ENCODE peak calls at places on chromosomes 4 and X, in six cellular contexts. V is gastrocnemius medialis, T is adrenal gland, E is HCT116, X is heart left ventricle, C is uterus. N is an unnamed sample. For H3K4me1, the result is how much of the 10 kb centered on the place peaks cover.

GRCh38 chrX:119539872-119540271 is 25.3 kb downstream of the STEEP1 start:
- DNase-seq in X (no peak), C (no peak), E (no peak), T (no peak), V (no peak), N (no peak)

GRCh38 chrX:78131117-78131516 is 8.3 kb downstream of the TAF9B start:
- DNase-seq in T (no peak), V (no peak), C (no peak), X (no peak), E (no peak), N (no peak)

GRCh38 chr4:141636771-141637460 is 533 bp downstream of the IL15 start:
- DNase-seq in E (peak), T (peak), C (peak), X (peak), V (peak), N (no peak)

GRCh38 chrX:78769933-78770332 is 22.4 kb downstream of the LPAR4 start:
- DNase-seq in E (no peak), C (no peak), T (no peak), V (no peak), X (no peak), N (no peak)

GRCh38 chr4:173167793-173168395 is 717 bp upstream of the GALNT7 start:
- DNase-seq in T (peak), X (peak), E (peak), V (no peak), C (no peak), N (no peak)

GRCh38 chrX:18873189-18873791 is 110.6 kb downstream of the PHKA2 start:
- DNase-seq in E (peak), V (no peak), X (peak), C (peak), T (peak), N (no peak)

GRCh38 chr4:166014411-166014810 is 141.4 kb downstream of the TLL1 start:
- DNase-seq in E (no peak), C (no peak), V (no peak), X (no peak), T (no peak), N (no peak)

GRCh38 chrX:16023790-16024734 is 99.3 kb upstream of the GRPR start:
- DNase-seq in X (no peak), V (no peak), T (no peak), C (no peak), E (peak), N (no peak)

GRCh38 chr4:42653606-42654560 is 3.0 kb downstream of the ATP8A1 start:
- DNase-seq in E (no peak), T (peak), C (no peak), V (peak), X (no peak), N (no peak)

GRCh38 chrX:37603938-37604409 is 32.5 kb downstream of the LANCL3 start:
- DNase-seq in T (no peak), E (no peak), X (peak), V (no peak), C (no peak), N (no peak)

GRCh38 chr4:6524436-6524835 is 50.6 kb upstream of the MAN2B2 start:
- DNase-seq in C (no peak), X (no peak), E (no peak), T (no peak), V (no peak), N (no peak)

GRCh38 chr4:13985824-13986223 is 358.3 kb upstream of the BOD1L1 start:
- DNase-seq in T (no peak), X (no peak), C (no peak), V (no peak), E (no peak), N (no peak)

GRCh38 chr4:153467154-153467896 is 1.2 kb downstream of the TMEM131L start:
- DNase-seq in X (peak), T (peak), V (peak), C (no peak), E (peak), N (no peak)

GRCh38 chrX:17328837-17329236 is 46.2 kb upstream of the NHS start:
- DNase-seq in X (no peak), T (no peak), C (no peak), E (no peak), V (no peak), N (no peak)

GRCh38 chr4:100289980-100290379 is 99.7 kb upstream of the DDIT4L start:
- DNase-seq in T (no peak), V (no peak), E (no peak), C (no peak), X (no peak), N (no peak)

GRCh38 chr4:70703695-70704332 is 15.5 kb downstream of the UTP3 start:
- DNase-seq in C (peak), T (peak), V (no peak), E (no peak), X (no peak), N (no peak)

GRCh38 chr4:161252520-161253141 is 911.2 kb downstream of the FSTL5 start:
- DNase-seq in X (no peak), E (peak), C (no peak), V (no peak), T (no peak), N (no peak)

GRCh38 chrX:39721570-39722279 is 376.0 kb downstream of the BCOR start:
- DNase-seq in V (no peak), E (no peak), T (no peak), C (no peak), X (no peak), N (no peak)

DNA sequence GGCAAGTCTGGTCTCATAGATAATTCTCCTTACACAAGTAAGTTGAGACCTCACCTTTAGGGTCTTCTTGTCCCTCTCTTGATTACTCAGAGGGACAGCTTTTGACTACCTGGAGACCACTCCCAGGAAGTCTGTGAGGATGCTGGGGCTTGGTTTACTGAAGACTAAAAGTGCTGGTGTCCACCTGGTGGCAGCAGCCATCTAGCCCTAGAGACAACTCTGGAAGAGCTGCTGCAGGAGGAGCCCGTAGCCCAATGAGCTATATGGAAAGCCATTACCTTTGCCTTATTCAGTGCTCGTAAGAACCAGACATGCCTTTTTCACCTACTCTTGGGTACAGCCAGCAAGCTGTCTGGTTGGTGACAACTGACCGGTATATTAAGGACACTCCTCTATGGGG is 7.3 kb downstream of the FGFBP2 start:
- DNase-seq in T (no peak), C (no peak), X (no peak), V (no peak), E (peak), N (no peak)
- TF ChIP-seq CTCF in T (no peak), C (no peak), X (no peak), V (no peak), E (peak), N (no peak)

GRCh38 chr4:7904108-7904516 is 35.5 kb downstream of the AFAP1 start:
- DNase-seq in T (no peak), C (no peak), X (no peak), V (no peak), E (no peak), N (no peak)
- H3K4me1 ChIP-seq in T (under half), C (under half), X (under half), V (under half), E (under half), N (under half)

DNA sequence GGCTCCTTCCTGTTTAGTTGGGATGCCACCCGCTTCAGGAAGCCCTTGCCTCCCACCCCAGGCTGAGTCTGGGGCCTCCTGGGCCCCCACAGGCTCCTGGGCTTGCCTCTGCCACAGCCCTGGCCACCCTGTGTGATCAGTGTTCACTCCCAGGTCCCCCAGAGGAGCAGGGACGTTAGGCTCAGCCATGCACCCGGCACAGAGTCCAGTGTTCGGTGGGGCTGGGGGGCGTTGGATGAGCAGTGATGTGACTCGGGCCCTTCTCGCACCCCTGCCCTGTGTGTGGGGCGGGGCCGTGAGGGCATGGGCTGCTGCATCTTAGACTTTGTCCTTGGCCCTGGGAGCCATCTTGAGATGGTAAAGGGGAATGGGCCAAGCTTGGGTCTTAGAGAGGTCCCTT is 29.9 kb upstream of the HTRA3 start:
- DNase-seq in V (no peak), X (no peak), C (no peak), E (no peak), T (no peak), N (no peak)
- TF ChIP-seq POLR2A in V (no peak), X (no peak), C (no peak), E (no peak), T (no peak), N (no peak)

DNA sequence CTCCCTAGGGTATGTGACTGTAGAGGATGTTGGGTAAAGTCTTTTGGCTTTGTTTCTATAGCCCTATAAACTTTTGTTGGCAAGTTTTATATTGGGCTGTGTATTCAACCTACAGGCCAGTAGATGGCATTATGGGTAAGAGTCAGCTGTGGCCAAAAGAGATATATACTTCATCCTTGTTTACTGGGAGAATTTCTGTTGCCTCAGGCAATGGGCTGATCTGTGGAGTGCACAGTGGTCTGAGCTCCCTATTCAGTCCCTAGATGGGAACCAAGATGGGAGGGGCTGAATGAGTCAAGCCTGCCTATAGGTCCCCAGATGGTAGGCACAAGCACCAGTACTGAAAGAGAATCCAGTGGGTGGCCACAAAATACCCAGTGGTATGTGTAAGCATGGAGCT is 580.6 kb downstream of the EPHA5 start:
- DNase-seq in X (no peak), T (no peak), C (no peak), V (no peak), E (no peak), N (no peak)
- TF ChIP-seq CTCF in X (no peak), T (no peak), C (no peak), V (no peak), E (no peak), N (no peak)

GRCh38 chr4:40209401-40209800 is 12.6 kb downstream of the RHOH start:
- DNase-seq in C (no peak), E (no peak), X (no peak), T (no peak), V (no peak), N (no peak)
- H3K4me1 ChIP-seq in C (under half), E (under half), X (half or more), T (under half), V (under half), N (under half)

GRCh38 chr4:151408380-151408629 is 671 bp upstream of the FHIP1A start:
- DNase-seq in T (no peak), E (no peak), C (peak), V (no peak), X (no peak), N (no peak)

GRCh38 chr4:151407018-151407417 is 2.0 kb upstream of the FHIP1A start:
- DNase-seq in T (no peak), C (no peak), X (no peak), E (no peak), V (no peak), N (no peak)

GRCh38 chr4:151407466-151408379 is 1.3 kb upstream of the FHIP1A start:
- DNase-seq in X (no peak), V (no peak), T (peak), C (peak), E (no peak), N (no peak)

GRCh38 chr4:151408630-151409469 is at the start of gene FHIP1A:
- DNase-seq in V (peak), T (peak), E (peak), X (peak), C (peak), N (no peak)

GRCh38 chr4:151409470-151410313 is 716 bp downstream of the FHIP1A start:
- DNase-seq in V (peak), C (peak), T (peak), E (peak), X (no peak), N (no peak)
- TF ChIP-seq POLR2A in V (peak), C (no peak), T (no peak), E (no peak), X (no peak), N (no peak)

GRCh38 chrX:2423899-2424298 is 76.9 kb downstream of the DHRSX start:
- DNase-seq in X (no peak), T (no peak), C (no peak), V (no peak), E (no peak), N (no peak)

GRCh38 chrX:2424317-2424716 is 76.5 kb downstream of the DHRSX start:
- DNase-seq in C (no peak), E (no peak), T (no peak), X (no peak), V (no peak), N (no peak)

GRCh38 chrX:2427147-2427546 is 73.6 kb downstream of the DHRSX start:
- DNase-seq in V (no peak), E (no peak), X (no peak), T (no peak), C (no peak), N (no peak)

GRCh38 chrX:2426289-2426882 is 74.4 kb downstream of the DHRSX start:
- DNase-seq in C (no peak), E (no peak), T (no peak), V (no peak), X (no peak), N (no peak)

GRCh38 chrX:2425281-2426071 is 75.3 kb downstream of the DHRSX start:
- DNase-seq in C (no peak), V (no peak), X (no peak), E (no peak), T (no peak), N (no peak)
- TF ChIP-seq CTCF in C (no peak), V (no peak), X (no peak), E (no peak), T (no peak), N (no peak)

DNA sequence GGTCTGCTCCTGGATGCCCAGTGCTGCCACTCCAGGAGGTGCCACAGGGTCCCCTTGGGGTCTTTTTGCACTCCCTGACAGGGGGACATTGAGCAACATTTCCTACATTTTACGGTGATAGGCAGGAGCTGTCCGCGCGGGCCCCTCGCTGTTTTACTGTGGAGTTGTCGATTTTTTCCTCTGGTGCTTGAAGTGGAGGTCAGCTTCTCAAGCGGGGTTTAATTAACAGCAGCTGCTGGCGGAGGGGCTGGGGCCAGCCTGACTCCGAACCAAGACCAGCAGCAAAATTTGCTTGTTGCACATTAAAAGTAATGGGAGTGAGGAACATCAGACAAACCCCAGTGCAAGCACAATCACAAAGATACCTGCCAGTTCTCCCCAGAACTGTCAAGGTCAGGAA is 13.2 kb upstream of the SH3TC1 start:
- DNase-seq in V (no peak), C (no peak), X (no peak), T (no peak), E (no peak), N (no peak)
- H3K4me1 ChIP-seq in V (under half), C (under half), X (half or more), T (under half), E (half or more), N (half or more)

DNA sequence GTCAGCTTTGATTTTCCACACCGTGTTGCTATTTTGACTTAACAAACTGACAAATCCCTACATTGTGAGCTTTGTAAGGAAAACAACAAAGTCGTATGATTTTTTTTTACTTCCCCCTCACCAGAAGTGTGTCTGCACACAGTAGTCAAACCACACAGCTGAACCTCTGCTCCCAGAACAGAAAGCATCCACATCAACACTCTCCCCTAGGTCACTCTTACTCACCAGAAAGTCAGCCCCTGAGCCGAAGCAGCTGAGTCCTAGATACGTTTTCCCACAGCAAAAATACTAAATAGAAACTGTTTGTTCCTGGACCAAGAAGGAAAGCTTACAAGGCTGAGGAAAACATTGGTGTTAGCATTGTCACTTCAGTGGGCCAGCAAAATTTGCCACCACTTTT is 305.7 kb downstream of the DHX15 start:
- DNase-seq in V (no peak), C (no peak), X (no peak), E (no peak), T (no peak), N (no peak)
- TF ChIP-seq POLR2A in V (no peak), C (no peak), X (no peak), E (no peak), T (no peak), N (no peak)